ENCODE peak calls at places on chromosome 1, in eight cellular contexts. One of them, this sample, is unnamed.
A peak's percentile ranks its signal among the peaks of the same experiment; 100 is the strongest.

GRCh38 chr1:5756434-5757176 is 235.6 kb downstream of the NPHP4 start:
- DNase-seq in GM06990: no peak
- DNase-seq in tibial nerve: no peak
- DNase-seq in heart right ventricle: no peak
- DNase-seq in aorta: peak; percentile 63
- DNase-seq in activated T-helper 1 cell treated with Interleukin-2 at 50 U/mL for 16 hours: no peak
- DNase-seq in AML-193: no peak
- DNase-seq in astrocyte of the spinal cord: no peak
- DNase-seq in this sample: no peak

GRCh38 chr1:100455478-100456072 is 82.4 kb upstream of the GPR88 start:
- DNase-seq in heart right ventricle: no peak
- DNase-seq in tibial nerve: no peak
- DNase-seq in activated T-helper 1 cell treated with Interleukin-2 at 50 U/mL for 16 hours: no peak
- DNase-seq in aorta: no peak
- DNase-seq in AML-193: peak; percentile 59
- DNase-seq in GM06990: no peak
- DNase-seq in astrocyte of the spinal cord: peak; percentile 29
- DNase-seq in this sample: no peak

GRCh38 chr1:112033422-112034120 is 44.1 kb upstream of the KCND3 start:
- DNase-seq in astrocyte of the spinal cord: no peak
- DNase-seq in tibial nerve: no peak
- DNase-seq in aorta: no peak
- DNase-seq in heart right ventricle: no peak
- DNase-seq in AML-193: no peak
- DNase-seq in activated T-helper 1 cell treated with Interleukin-2 at 50 U/mL for 16 hours: no peak
- DNase-seq in GM06990: no peak
- DNase-seq in this sample: no peak

GRCh38 chr1:64923294-64923718 is 43.0 kb downstream of the JAK1 start:
- DNase-seq in AML-193: no peak
- DNase-seq in heart right ventricle: no peak
- DNase-seq in aorta: no peak
- DNase-seq in activated T-helper 1 cell treated with Interleukin-2 at 50 U/mL for 16 hours: no peak
- DNase-seq in astrocyte of the spinal cord: no peak
- DNase-seq in tibial nerve: no peak
- DNase-seq in GM06990: no peak
- DNase-seq in this sample: no peak

GRCh38 chr1:200243042-200243437 is 166.8 kb downstream of the ZNF281 start:
- DNase-seq in AML-193: no peak
- DNase-seq in GM06990: no peak
- DNase-seq in aorta: no peak
- DNase-seq in activated T-helper 1 cell treated with Interleukin-2 at 50 U/mL for 16 hours: no peak
- DNase-seq in astrocyte of the spinal cord: peak; percentile 41
- DNase-seq in heart right ventricle: no peak
- DNase-seq in tibial nerve: no peak
- DNase-seq in this sample: no peak

GRCh38 chr1:213041443-213041842 is 9.6 kb upstream of the RPS6KC1 start:
- DNase-seq in aorta: no peak
- DNase-seq in heart right ventricle: no peak
- DNase-seq in AML-193: no peak
- DNase-seq in GM06990: no peak
- DNase-seq in tibial nerve: no peak
- DNase-seq in activated T-helper 1 cell treated with Interleukin-2 at 50 U/mL for 16 hours: no peak
- DNase-seq in astrocyte of the spinal cord: peak; percentile 70
- DNase-seq in this sample: no peak

GRCh38 chr1:23403038-23403336 is 21.6 kb downstream of the TCEA3 start:
- DNase-seq in activated T-helper 1 cell treated with Interleukin-2 at 50 U/mL for 16 hours: no peak
- DNase-seq in tibial nerve: no peak
- DNase-seq in astrocyte of the spinal cord: peak; percentile 77
- DNase-seq in AML-193: no peak
- DNase-seq in GM06990: no peak
- DNase-seq in heart right ventricle: no peak
- DNase-seq in aorta: peak; percentile 77
- DNase-seq in this sample: no peak

GRCh38 chr1:190436615-190437014 is 41.0 kb downstream of the BRINP3 start:
- DNase-seq in astrocyte of the spinal cord: peak; percentile 56
- DNase-seq in activated T-helper 1 cell treated with Interleukin-2 at 50 U/mL for 16 hours: no peak
- DNase-seq in aorta: no peak
- DNase-seq in heart right ventricle: no peak
- DNase-seq in tibial nerve: no peak
- DNase-seq in AML-193: peak; percentile 12
- DNase-seq in GM06990: no peak
- DNase-seq in this sample: no peak

GRCh38 chr1:228691926-228692325 is 43.4 kb upstream of the RHOU start:
- DNase-seq in activated T-helper 1 cell treated with Interleukin-2 at 50 U/mL for 16 hours: no peak
- DNase-seq in astrocyte of the spinal cord: peak; percentile 47
- DNase-seq in heart right ventricle: no peak
- DNase-seq in GM06990: no peak
- DNase-seq in aorta: no peak
- DNase-seq in tibial nerve: no peak
- DNase-seq in AML-193: peak; percentile 60
- DNase-seq in this sample: no peak

GRCh38 chr1:25737151-25737550 is 62.8 kb upstream of the SELENON start:
- DNase-seq in AML-193: no peak
- DNase-seq in tibial nerve: no peak
- DNase-seq in aorta: peak; percentile 70
- DNase-seq in heart right ventricle: no peak
- DNase-seq in activated T-helper 1 cell treated with Interleukin-2 at 50 U/mL for 16 hours: no peak
- DNase-seq in astrocyte of the spinal cord: no peak
- DNase-seq in GM06990: no peak
- DNase-seq in this sample: no peak

GRCh38 chr1:10794724-10795304 is 1.6 kb downstream of the CASZ1 start:
- DNase-seq in heart right ventricle: peak; percentile 39
- DNase-seq in tibial nerve: no peak
- DNase-seq in aorta: no peak
- DNase-seq in AML-193: no peak
- DNase-seq in astrocyte of the spinal cord: no peak
- DNase-seq in GM06990: no peak
- DNase-seq in activated T-helper 1 cell treated with Interleukin-2 at 50 U/mL for 16 hours: no peak
- DNase-seq in this sample: no peak

This sample was measured in Right ventricle myocardium inferior.